ENCODE peak calls at places on chromosomes 6 and 20, in nine cellular contexts. J is kidney tubule cell; C is neural progenitor cell; F is Calu3; W is stimulated activated CD4-positive, alpha-beta T cell treated with anti-CD3 and anti-CD28 coated beads, Interleukin-2, amount 100 ng/mL, for 24 hours; L is naive thymus-derived CD4-positive, alpha-beta T cell; S is left colon; H is hippocampal formation; Q is caudate nucleus. T is an unnamed sample.

GRCh38 chr6:26273673-26274595 is 91.1 kb upstream of the BTN3A2 start:
- DNase-seq in W (no peak), J (no peak), L (peak; percentile 80), S (no peak), Q (no peak), C (no peak), F (no peak), H (no peak), T (no peak)

GRCh38 chr6:47209632-47210031 is 100.1 kb downstream of the TNFRSF21 start:
- DNase-seq in C (no peak), J (peak; percentile 86), H (no peak), F (no peak), Q (no peak), L (no peak), S (no peak), W (no peak), T (no peak)

GRCh38 chr6:20891161-20891560 is 356.9 kb downstream of the CDKAL1 start:
- DNase-seq in L (no peak), C (no peak), W (no peak), J (no peak), F (no peak), H (no peak), S (no peak), Q (no peak), T (no peak)

GRCh38 chr20:41150664-41151063 is 13.3 kb downstream of the PLCG1 start:
- DNase-seq in J (peak; percentile 30), Q (no peak), S (no peak), L (peak; percentile 73), C (no peak), W (no peak), F (no peak), H (no peak), T (no peak)

GRCh38 chr20:2261105-2261504 is 34.7 kb upstream of the TGM3 start:
- DNase-seq in W (no peak), C (no peak), F (peak; percentile 2), J (no peak), H (no peak), S (peak; percentile 83), L (no peak), Q (no peak), T (no peak)

GRCh38 chr20:31517373-31517772 is 3.1 kb downstream of the HM13 start:
- DNase-seq in L (no peak), H (no peak), W (no peak), F (peak; percentile 61), J (peak; percentile 81), S (peak; percentile 58), Q (no peak), C (peak; percentile 49), T (peak; percentile 56)

GRCh38 chr6:79040083-79040482 is 38.0 kb downstream of the PHIP start:
- DNase-seq in H (no peak), W (no peak), L (no peak), Q (no peak), J (peak; percentile 45), C (no peak), S (no peak), F (no peak), T (no peak)

GRCh38 chr6:106279179-106279578 is 46.4 kb downstream of the ATG5 start:
- DNase-seq in W (no peak), Q (no peak), C (no peak), L (no peak), F (no peak), J (peak; percentile 62), H (no peak), S (no peak), T (no peak)

GRCh38 chr6:161168281-161168891 is 105.5 kb downstream of the AGPAT4 start:
- DNase-seq in S (no peak), C (peak; percentile 75), F (peak; percentile 26), H (no peak), Q (no peak), L (no peak), J (peak; percentile 97), W (no peak), T (no peak)

GRCh38 chr6:113654396-113654795 is 202.7 kb upstream of the MARCKS start:
- DNase-seq in F (peak; percentile 85), Q (peak; percentile 38), H (peak; percentile 53), W (no peak), C (no peak), L (no peak), J (peak; percentile 97), S (peak; percentile 50), T (peak; percentile 23)

T was measured in gastrocnemius medialis.